ENCODE peak calls at places on chromosomes 11 and 22, in five cellular contexts. M is RWPE1, W is GM23338, S is mammary epithelial cell, V is Karpas-422. Z is an unnamed sample.

GRCh38 chr22:20437253-20438065 is at the start of gene SCARF2:
- DNase-seq in M (no peak), W (peak), S (no peak), V (no peak), Z (no peak)

GRCh38 chr11:104653011-104653806 is 245.1 kb downstream of the CASP12 start:
- DNase-seq in M (no peak), W (no peak), S (no peak), V (no peak), Z (peak)

GRCh38 chr11:67439321-67440228 is 2.1 kb upstream of the PTPRCAP start:
- DNase-seq in M (no peak), W (peak), S (no peak), V (peak), Z (peak)

GRCh38 chr11:122852071-122852831 is 14.0 kb downstream of the CRTAM start:
- DNase-seq in M (no peak), W (no peak), S (peak), V (peak), Z (peak)

GRCh38 chr22:26681395-26681821 is 24.0 kb downstream of the MIAT start:
- DNase-seq in M (no peak), W (peak), S (no peak), V (no peak), Z (no peak)

GRCh38 chr22:46537946-46538815 is 761 bp upstream of the CELSR1 start:
- DNase-seq in M (no peak), W (peak), S (peak), V (no peak), Z (no peak)

GRCh38 chr22:29002603-29003002 is 59.0 kb downstream of the C22orf31 start:
- DNase-seq in M (no peak), W (no peak), S (no peak), V (no peak), Z (no peak)

GRCh38 chr11:71490044-71490730 is 36.9 kb upstream of the KRTAP5-7 start:
- DNase-seq in M (no peak), W (no peak), S (no peak), V (no peak), Z (no peak)

GRCh38 chr22:27718186-27719032 is 83.1 kb downstream of the MN1 start:
- DNase-seq in M (peak), W (no peak), S (peak), V (no peak), Z (peak)

GRCh38 chr11:120125005-120125404 is 12.9 kb downstream of the TRIM29 start:
- DNase-seq in M (no peak), W (no peak), S (peak), V (no peak), Z (peak)

GRCh38 chr11:110991621-110992355 is 253.7 kb upstream of the POU2AF2 start:
- DNase-seq in M (no peak), W (no peak), S (no peak), V (no peak), Z (no peak)

GRCh38 chr22:36891646-36892045 is 21.8 kb upstream of the CSF2RB start:
- DNase-seq in M (no peak), W (no peak), S (no peak), V (no peak), Z (no peak)

GRCh38 chr11:61429346-61429690 is 457 bp downstream of the CPSF7 start:
- DNase-seq in M (peak), W (peak), S (peak), V (peak), Z (peak)

GRCh38 chr11:12150831-12151382 is 40.5 kb downstream of the MICAL2 start:
- DNase-seq in M (no peak), W (no peak), S (peak), V (no peak), Z (no peak)

GRCh38 chr11:58787903-58788302 is 56.2 kb upstream of the GLYAT start:
- DNase-seq in M (peak), W (no peak), S (peak), V (no peak), Z (no peak)

GRCh38 chr11:62556102-62556871 is 9.7 kb upstream of the AHNAK start:
- DNase-seq in M (peak), W (peak), S (peak), V (peak), Z (peak)

GRCh38 chr11:62555464-62556092 is 9.0 kb upstream of the AHNAK start:
- DNase-seq in M (no peak), W (peak), S (no peak), V (peak), Z (no peak)

GRCh38 chr11:62552931-62553838 is 6.6 kb upstream of the AHNAK start:
- DNase-seq in M (peak), W (peak), S (peak), V (no peak), Z (peak)

GRCh38 chr11:62553839-62554361 is 7.3 kb upstream of the AHNAK start:
- DNase-seq in M (peak), W (no peak), S (peak), V (no peak), Z (peak)

GRCh38 chr11:62554377-62554776 is 7.8 kb upstream of the AHNAK start:
- DNase-seq in M (no peak), W (peak), S (no peak), V (no peak), Z (no peak)
- H3K27ac ChIP-seq in M (peak), W (peak), S (peak), V (no peak), Z (peak)

GRCh38 chr11:83011333-83012167 is 60.1 kb downstream of the RAB30 start:
- DNase-seq in M (no peak), W (no peak), S (no peak), V (no peak), Z (no peak)
- H3K27ac ChIP-seq in M (no peak), W (no peak), S (no peak), V (peak), Z (no peak)

GRCh38 chr11:35116762-35117588 is 22.0 kb upstream of the CD44 start:
- DNase-seq in M (no peak), W (no peak), S (no peak), V (no peak), Z (peak)
- H3K27ac ChIP-seq in M (peak), W (no peak), S (peak), V (no peak), Z (no peak)

DNA sequence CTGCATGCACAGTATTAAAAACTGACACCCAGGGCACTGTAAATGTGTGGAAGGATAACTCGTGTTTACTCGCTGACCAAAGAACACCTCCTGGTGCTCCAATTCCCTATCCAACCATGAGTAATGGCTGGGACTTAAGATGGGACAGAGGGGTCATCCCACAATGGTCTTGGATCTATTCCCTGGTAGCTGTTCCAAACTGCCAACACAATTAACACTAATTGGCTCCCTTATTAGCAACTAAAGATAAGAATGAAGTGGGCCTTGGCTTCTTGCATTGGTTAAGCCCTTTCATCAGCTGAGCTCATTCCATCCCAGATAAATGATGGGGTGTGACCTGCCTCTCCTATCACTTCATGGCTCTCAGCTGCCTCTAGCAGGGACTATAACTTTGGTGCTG is 1.5 kb upstream of the SIK3 start:
- DNase-seq in M (no peak), W (no peak), S (no peak), V (no peak), Z (peak)
- H3K27ac ChIP-seq in M (no peak), W (no peak), S (no peak), V (no peak), Z (no peak)

GRCh38 chr22:39524089-39524752 is 3.9 kb downstream of the ATF4 start:
- DNase-seq in M (no peak), W (no peak), S (no peak), V (peak), Z (no peak)
- H3K27ac ChIP-seq in M (peak), W (peak), S (no peak), V (no peak), Z (no peak)

DNA sequence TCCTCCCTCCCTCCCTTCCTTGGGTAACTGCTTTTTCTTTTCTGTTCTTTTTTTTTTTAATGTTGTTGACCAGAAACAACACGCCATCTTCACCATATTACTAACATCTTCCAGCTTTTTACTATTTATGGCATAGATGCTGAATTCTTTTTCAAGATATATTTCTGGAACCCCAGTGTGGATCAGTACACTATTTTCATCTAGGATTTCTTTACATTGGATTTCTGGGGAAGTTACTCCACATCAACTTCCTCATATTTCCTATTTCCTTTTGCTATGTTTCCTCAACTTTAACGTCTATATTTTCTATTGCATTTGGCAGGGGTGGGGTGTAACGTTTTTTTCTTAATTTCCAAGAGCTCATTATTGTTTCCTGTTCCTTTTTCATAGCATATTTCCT is 7.0 kb downstream of the PGM2L1 start:
- DNase-seq in M (no peak), W (no peak), S (no peak), V (no peak), Z (no peak)
- H3K27ac ChIP-seq in M (no peak), W (no peak), S (no peak), V (no peak), Z (no peak)

GRCh38 chr11:45927332-45927683 is 4.9 kb downstream of the LARGE2 start:
- DNase-seq in M (no peak), W (no peak), S (no peak), V (no peak), Z (no peak)

GRCh38 chr11:45925550-45925949 is 3.1 kb downstream of the LARGE2 start:
- DNase-seq in M (no peak), W (no peak), S (no peak), V (no peak), Z (no peak)

GRCh38 chr11:45927684-45928413 is 5.4 kb downstream of the LARGE2 start:
- DNase-seq in M (no peak), W (no peak), S (no peak), V (no peak), Z (no peak)

GRCh38 chr11:45926001-45926401 is 3.5 kb downstream of the LARGE2 start:
- DNase-seq in M (no peak), W (no peak), S (no peak), V (no peak), Z (no peak)

DNA sequence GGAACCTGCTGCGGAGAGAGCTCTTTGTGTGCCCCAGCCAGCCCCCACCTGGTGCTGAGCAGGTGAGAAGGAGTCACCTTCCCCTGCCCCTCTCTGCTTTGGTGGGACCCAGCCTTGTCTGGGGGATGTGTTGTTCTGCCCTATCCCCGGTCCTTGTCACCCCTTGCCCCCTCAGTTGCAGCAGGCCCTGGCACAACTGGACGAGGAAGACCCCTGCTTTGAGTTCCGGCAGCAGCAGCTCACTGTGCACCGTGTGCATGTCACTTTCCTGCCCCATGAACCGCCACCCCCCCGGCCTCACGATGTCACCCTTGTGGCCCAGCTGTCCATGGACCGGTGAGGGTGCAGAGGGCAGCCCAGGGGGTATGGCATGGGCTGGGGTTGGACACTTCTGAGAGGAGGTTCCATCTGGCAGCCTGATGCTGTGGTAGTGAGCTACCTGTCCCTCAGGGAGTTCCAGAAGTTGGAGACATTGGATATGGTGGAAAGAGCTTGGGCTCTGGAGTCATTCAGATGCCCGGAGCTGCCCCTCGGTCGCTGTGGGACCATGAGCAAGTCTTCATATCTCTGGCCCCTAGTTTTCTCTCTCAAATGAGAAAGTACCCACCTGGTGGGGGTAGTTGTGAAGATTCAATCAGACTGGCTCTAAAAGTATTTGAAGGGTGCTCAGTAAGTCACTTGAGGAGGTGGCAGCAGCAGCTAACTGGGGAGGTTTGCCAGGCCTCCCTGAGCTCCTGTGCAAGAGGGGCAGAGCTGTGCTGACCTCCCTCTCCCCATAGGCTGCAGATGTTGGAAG is 4.3 kb downstream of the LARGE2 start:
- DNase-seq in M (no peak), W (no peak), S (no peak), V (no peak), Z (no peak)
- H3K27ac ChIP-seq in M (peak), W (no peak), S (no peak), V (no peak), Z (no peak)

DNA sequence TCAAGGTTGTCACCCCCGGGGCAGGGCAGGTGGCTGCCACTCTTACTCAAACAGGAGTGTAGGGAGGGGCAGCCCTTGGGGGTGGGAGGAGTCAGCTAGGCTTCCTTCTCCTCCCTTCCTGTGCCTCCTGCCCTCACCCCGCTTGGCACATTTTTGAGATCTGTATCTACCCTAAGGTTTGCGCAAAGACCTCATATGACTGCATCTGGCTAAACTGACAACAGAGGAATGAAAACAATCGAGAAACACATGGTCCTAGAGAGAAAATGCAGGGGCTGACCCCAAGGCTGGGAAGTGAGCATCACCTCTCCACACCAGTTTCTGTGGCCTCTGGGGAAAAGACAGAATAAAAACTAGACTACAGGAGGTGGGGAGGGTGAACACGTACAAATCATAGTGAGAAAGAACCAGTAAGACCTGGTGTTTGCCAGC is 28.1 kb downstream of the IGSF9B start:
- DNase-seq in M (peak), W (peak), S (peak), V (no peak), Z (no peak)
- H3K27ac ChIP-seq in M (no peak), W (no peak), S (no peak), V (no peak), Z (no peak)

Z was measured in small intestine.